ENCODE peak calls at places on chromosomes 7 and 10, in nine cellular contexts. E is fibroblast of lung; Y is activated T-helper 1 cell treated with anti-CD3 and anti-CD28 coated beads, Interleukin-12 subunit alpha, Interleukin-12 subunit beta, Interleukin-2, Interleukin-4 antibody, amounts not matched to agents 30 ng/mL and 10 ng/mL and 1 ng/mL, durations not matched to agents 14 hours and 24 hours and 36 hours; R is suprapubic skin; I is HCT116; M is K562; N is activated naive CD4-positive, alpha-beta T cell treated with Interleukin-2 at 50 U/mL for 16 hours; G is CD4-positive, alpha-beta T cell; B is HS-27A. X is an unnamed sample.

GRCh38 chr10:118545381-118545780 is 50.1 kb downstream of the PRLHR start:
- DNase-seq in I (no peak), E (no peak), G (no peak), Y (no peak), B (no peak), N (no peak), R (no peak), M (no peak), X (no peak)

GRCh38 chr10:128472196-128472595 is 346.0 kb upstream of the MKI67 start:
- DNase-seq in B (no peak), R (no peak), Y (no peak), E (no peak), I (no peak), G (no peak), N (no peak), M (no peak), X (no peak)

GRCh38 chr7:116582164-116582732 is 57.4 kb downstream of the CAV1 start:
- DNase-seq in N (no peak), B (no peak), R (no peak), G (no peak), M (no peak), E (peak; percentile 51), I (no peak), Y (no peak), X (no peak)

GRCh38 chr7:37067961-37068536 is 343.8 kb upstream of the AOAH start:
- DNase-seq in G (no peak), R (no peak), M (no peak), E (peak; percentile 24), Y (no peak), B (no peak), N (no peak), I (no peak), X (no peak)

GRCh38 chr10:103885617-103886016 is 30.2 kb upstream of the SH3PXD2A start:
- DNase-seq in M (no peak), E (peak; percentile 33), Y (no peak), I (no peak), N (no peak), G (no peak), B (no peak), R (no peak), X (no peak)

GRCh38 chr7:18590259-18590658 is 94.7 kb downstream of the HDAC9 start:
- DNase-seq in E (peak; percentile 3), Y (no peak), G (no peak), I (no peak), N (no peak), B (no peak), R (no peak), M (no peak), X (no peak)

GRCh38 chr7:78924581-78924980 is 528.9 kb downstream of the MAGI2 start:
- DNase-seq in R (no peak), I (peak; percentile 15), G (no peak), M (no peak), Y (no peak), N (no peak), E (peak; percentile 54), B (peak; percentile 17), X (no peak)

GRCh38 chr10:119786117-119786769 is 60.4 kb downstream of the INPP5F start:
- DNase-seq in R (no peak), G (no peak), Y (no peak), M (peak; percentile 47), N (no peak), I (no peak), E (peak; percentile 26), B (no peak), X (no peak)

GRCh38 chr7:52302765-52303520 is 732.5 kb upstream of the POM121L12 start:
- DNase-seq in B (no peak), I (no peak), E (no peak), Y (no peak), N (no peak), G (no peak), M (no peak), R (no peak), X (no peak)

GRCh38 chr7:17680026-17680425 is 260.3 kb downstream of the SNX13 start:
- DNase-seq in G (no peak), I (no peak), N (no peak), R (peak; percentile 81), Y (no peak), E (peak; percentile 74), B (peak; percentile 68), M (no peak), X (no peak)

GRCh38 chr7:74502216-74502891 is 48.6 kb downstream of the GTF2IRD1 start:
- DNase-seq in I (no peak), E (no peak), M (no peak), Y (no peak), N (no peak), B (no peak), R (no peak), G (no peak), X (no peak)

GRCh38 chr7:149147730-149148653 is 739 bp downstream of the ZNF398 start:
- DNase-seq in N (peak; percentile 75), G (peak; percentile 48), E (peak; percentile 44), B (no peak), I (no peak), Y (peak; percentile 55), M (peak; percentile 78), R (peak; percentile 89), X (peak; percentile 45)

GRCh38 chr7:27148031-27148775 is 629 bp upstream of the HOXA6 start:
- DNase-seq in E (peak; percentile 57), R (peak; percentile 82), I (no peak), G (no peak), Y (no peak), M (no peak), N (no peak), B (no peak), X (no peak)

GRCh38 chr7:112160130-112160770 is 45.9 kb downstream of the DOCK4 start:
- DNase-seq in N (no peak), Y (no peak), B (no peak), G (no peak), M (no peak), E (peak; percentile 48), I (no peak), R (no peak), X (no peak)

GRCh38 chr7:128827971-128828711 is 2.1 kb upstream of the FLNC start:
- DNase-seq in G (no peak), R (no peak), E (peak; percentile 67), Y (no peak), B (no peak), I (peak; percentile 34), N (no peak), M (peak; percentile 75), X (no peak)

GRCh38 chr7:103106336-103107070 is 31.6 kb downstream of the ARMC10 start:
- DNase-seq in Y (no peak), B (no peak), G (no peak), I (no peak), M (peak; percentile 19), N (no peak), R (no peak), E (peak; percentile 37), X (peak; percentile 46)

GRCh38 chr7:128172963-128173362 is 68.1 kb upstream of the LEP start:
- DNase-seq in N (no peak), M (no peak), G (no peak), B (no peak), I (no peak), E (no peak), R (no peak), Y (no peak), X (no peak)

GRCh38 chr10:118251791-118252190 is 90.3 kb downstream of the FAM204A start:
- DNase-seq in R (no peak), B (no peak), I (no peak), Y (no peak), G (no peak), E (no peak), M (no peak), N (no peak), X (no peak)

X was measured in neural crest cell.